ENCODE peak calls at places on chromosome 17, in ten cellular contexts. C is NCI-H1105; F is RPMI7951; B is stimulated activated naive CD8-positive, alpha-beta T cell treated with anti-CD3 and anti-CD28 coated beads, Interleukin-15, Interleukin-2, amounts not matched to agents 100 U/mL and 50 U/mL, for 24 hours; I is Caco-2; N is D341Med; E is amniotic stem cell; S is NCI-H2029; W is stimulated activated CD4-positive, alpha-beta T cell treated with anti-CD3 and anti-CD28 coated beads, TNF-alpha, amount 100 ng/mL, for 24 hours; R is astrocyte of the spinal cord. G is an unnamed sample.

GRCh38 chr17:51128089-51128488 is 7.4 kb upstream of the SPAG9 start:
- DNase-seq in F (peak), I (no peak), R (no peak), N (no peak), W (no peak), C (no peak), B (peak), E (no peak), S (no peak), G (peak)

GRCh38 chr17:78390241-78391050 is 12.0 kb downstream of the PGS1 start:
- DNase-seq in E (peak), N (peak), B (no peak), S (no peak), W (no peak), I (peak), C (no peak), F (peak), R (peak), G (peak)

GRCh38 chr17:45680360-45680759 is 103.8 kb upstream of the CRHR1 start:
- DNase-seq in F (no peak), W (no peak), N (no peak), C (peak), R (no peak), S (peak), B (no peak), E (no peak), I (no peak), G (no peak)

GRCh38 chr17:19904924-19905323 is 37.2 kb upstream of the ULK2 start:
- DNase-seq in N (no peak), C (no peak), E (no peak), F (no peak), B (no peak), I (no peak), W (no peak), R (no peak), S (no peak), G (no peak)

GRCh38 chr17:80960797-80961452 is 30.7 kb upstream of the CHMP6 start:
- DNase-seq in N (no peak), B (no peak), F (no peak), I (no peak), E (no peak), R (no peak), C (no peak), S (no peak), W (no peak), G (no peak)

GRCh38 chr17:63138713-63139112 is 172.7 kb downstream of the TANC2 start:
- DNase-seq in W (no peak), R (peak), F (no peak), B (no peak), I (no peak), E (no peak), C (no peak), S (no peak), N (no peak), G (peak)

GRCh38 chr17:42325026-42325425 is 36.7 kb downstream of the STAT5A start:
- DNase-seq in F (peak), W (no peak), C (no peak), B (no peak), R (peak), E (peak), N (no peak), S (no peak), I (no peak), G (peak)

GRCh38 chr17:28258347-28258887 is 60.6 kb upstream of the TMEM97 start:
- DNase-seq in B (no peak), F (no peak), W (no peak), E (no peak), N (no peak), R (no peak), I (peak), C (no peak), S (no peak), G (no peak)

GRCh38 chr17:8173056-8173870 is 2.9 kb downstream of the TMEM107 start:
- DNase-seq in W (peak), I (peak), B (peak), F (peak), C (peak), E (peak), N (peak), S (peak), R (peak), G (peak)

GRCh38 chr17:19494961-19495806 is 38.5 kb upstream of the SLC47A1 start:
- DNase-seq in R (no peak), F (no peak), B (no peak), E (no peak), N (no peak), S (no peak), W (no peak), I (no peak), C (no peak), G (no peak)

GRCh38 chr17:72934927-72935326 is 157.6 kb downstream of the SLC39A11 start:
- DNase-seq in E (no peak), I (no peak), R (no peak), S (no peak), B (no peak), C (no peak), N (no peak), F (no peak), W (no peak), G (no peak)

GRCh38 chr17:73494096-73494954 is 149.9 kb downstream of the SDK2 start:
- DNase-seq in F (no peak), E (no peak), W (no peak), B (no peak), I (no peak), S (no peak), R (no peak), C (no peak), N (peak), G (no peak)

GRCh38 chr17:21034350-21035235 is 8.2 kb downstream of the USP22 start:
- DNase-seq in R (no peak), I (no peak), W (no peak), S (no peak), N (no peak), B (peak), F (no peak), E (no peak), C (no peak), G (no peak)

GRCh38 chr17:27552467-27552779 is 78.6 kb upstream of the LGALS9 start:
- DNase-seq in N (no peak), W (no peak), B (peak), S (no peak), E (peak), I (peak), F (peak), C (no peak), R (no peak), G (peak)

GRCh38 chr17:76239538-76240274 is 587 bp downstream of the RNF157 start:
- DNase-seq in C (no peak), N (peak), F (no peak), S (no peak), E (no peak), B (peak), W (no peak), R (no peak), I (peak), G (no peak)

GRCh38 chr17:61402073-61402541 is 2.5 kb downstream of the TBX2 start:
- DNase-seq in R (no peak), N (no peak), F (no peak), B (no peak), I (no peak), W (no peak), S (no peak), E (no peak), C (no peak), G (no peak)

GRCh38 chr17:80387071-80387470 is 27.9 kb upstream of the ENDOV start:
- DNase-seq in F (no peak), N (no peak), C (no peak), I (no peak), S (no peak), B (no peak), E (no peak), R (no peak), W (no peak), G (no peak)

GRCh38 chr17:30345527-30346075 is 11.7 kb upstream of the TMIGD1 start:
- DNase-seq in E (no peak), R (no peak), W (no peak), C (no peak), S (no peak), I (no peak), N (no peak), F (no peak), B (no peak), G (no peak)

GRCh38 chr17:7438656-7439460 is 454 bp upstream of the FGF11 start:
- DNase-seq in C (no peak), N (no peak), W (no peak), R (no peak), F (no peak), S (no peak), E (no peak), B (no peak), I (no peak), G (no peak)

GRCh38 chr17:30326816-30327215 is 7.0 kb downstream of the TMIGD1 start:
- DNase-seq in N (no peak), I (no peak), F (no peak), C (peak), R (no peak), W (no peak), E (no peak), S (no peak), B (no peak), G (no peak)

GRCh38 chr17:42283241-42284019 is 4.9 kb upstream of the STAT5A start:
- DNase-seq in N (no peak), I (no peak), F (no peak), S (no peak), C (no peak), R (no peak), W (no peak), E (no peak), B (no peak), G (no peak)

GRCh38 chr17:21077286-21077685 is 34.5 kb upstream of the USP22 start:
- DNase-seq in S (no peak), I (no peak), R (no peak), F (no peak), W (no peak), N (no peak), C (no peak), B (no peak), E (no peak), G (no peak)

GRCh38 chr17:63961355-63962207 is 11.1 kb downstream of the SCN4A start:
- DNase-seq in R (peak), E (no peak), F (peak), I (peak), C (no peak), W (peak), B (peak), S (peak), N (no peak), G (peak)

GRCh38 chr17:79803997-79804855 is 7.3 kb upstream of the CBX8 start:
- DNase-seq in I (peak), E (no peak), C (no peak), N (peak), F (peak), B (peak), W (peak), R (no peak), S (no peak), G (no peak)

GRCh38 chr17:72520665-72521303 is 400.0 kb downstream of the SOX9 start:
- DNase-seq in R (no peak), W (no peak), N (no peak), E (no peak), B (no peak), C (no peak), F (no peak), S (no peak), I (no peak), G (no peak)

GRCh38 chr17:34645636-34646035 is 66.3 kb downstream of the TMEM132E start:
- DNase-seq in F (peak), C (peak), S (peak), B (no peak), R (no peak), I (no peak), W (no peak), N (no peak), E (no peak), G (no peak)

GRCh38 chr17:63941162-63941561 is 9.0 kb upstream of the CD79B start:
- DNase-seq in N (no peak), C (no peak), S (no peak), F (no peak), R (no peak), I (no peak), B (no peak), W (no peak), E (no peak), G (no peak)

GRCh38 chr17:64635647-64636305 is 26.3 kb downstream of the SMURF2 start:
- DNase-seq in I (no peak), E (peak), B (peak), S (peak), N (no peak), F (peak), C (no peak), W (no peak), R (peak), G (peak)

GRCh38 chr17:34797724-34798123 is 163.5 kb downstream of the CCT6B start:
- DNase-seq in W (peak), C (no peak), B (peak), E (no peak), S (no peak), R (no peak), F (peak), N (no peak), I (peak), G (no peak)

GRCh38 chr17:7235693-7236665 is 1.7 kb upstream of the DVL2 start:
- DNase-seq in C (no peak), S (no peak), N (no peak), W (no peak), B (no peak), E (no peak), I (no peak), R (no peak), F (no peak), G (no peak)

GRCh38 chr17:17728550-17729251 is 47.4 kb downstream of the RAI1 start:
- DNase-seq in I (no peak), R (no peak), S (no peak), F (no peak), W (no peak), C (no peak), E (no peak), N (no peak), B (no peak), G (no peak)

GRCh38 chr17:79073706-79074088 is 927 bp upstream of the ENGASE start:
- DNase-seq in B (no peak), W (no peak), R (no peak), C (no peak), N (peak), E (no peak), S (no peak), I (peak), F (no peak), G (no peak)